ENCODE peak calls at places on chromosomes 13 and 19, in eight cellular contexts. B, V, G, R, F, D, O and S are unnamed samples.

GRCh38 chr19:51025809-51026553 is 435 bp downstream of the KLK11 start:
- DNase-seq in R (no peak), B (no peak), V (no peak), O (no peak), F (no peak), G (peak; percentile 75), D (no peak), S (no peak)

GRCh38 chr13:21413013-21413412 is 46.1 kb downstream of the ZDHHC20 start:
- DNase-seq in F (no peak), V (no peak), O (no peak), G (no peak), B (no peak), R (no peak), D (no peak), S (no peak)

GRCh38 chr19:31408460-31409124 is 59.4 kb upstream of the TSHZ3 start:
- DNase-seq in B (no peak), O (no peak), R (no peak), F (no peak), V (no peak), D (no peak), G (no peak), S (no peak)

GRCh38 chr19:33499248-33499647 is 22.3 kb downstream of the PEPD start:
- DNase-seq in G (no peak), B (no peak), R (no peak), V (no peak), F (no peak), O (no peak), D (no peak), S (no peak)

GRCh38 chr13:113863511-113864302 is at the start of gene GAS6:
- DNase-seq in O (no peak), D (peak; percentile 83), G (peak; percentile 72), R (peak; percentile 49), B (peak; percentile 64), V (peak; percentile 83), F (peak; percentile 38), S (no peak)

GRCh38 chr13:51668580-51669195 is 84.4 kb downstream of the WDFY2 start:
- DNase-seq in G (no peak), B (no peak), V (no peak), O (no peak), R (no peak), F (no peak), D (no peak), S (no peak)

GRCh38 chr19:1206063-1206732 is 620 bp downstream of the STK11 start:
- DNase-seq in G (no peak), F (no peak), D (no peak), V (no peak), R (no peak), B (no peak), O (no peak), S (no peak)

GRCh38 chr19:3881272-3882040 is 971 bp downstream of the ATCAY start:
- DNase-seq in G (no peak), O (no peak), D (no peak), V (no peak), F (no peak), R (peak; percentile 34), B (no peak), S (no peak)

GRCh38 chr13:110425444-110425780 is 118.3 kb downstream of the COL4A2 start:
- DNase-seq in G (no peak), B (no peak), D (no peak), V (no peak), F (no peak), O (no peak), R (no peak), S (no peak)

GRCh38 chr13:113357529-113357928 is 6.4 kb downstream of the GRTP1 start:
- DNase-seq in F (no peak), O (no peak), D (no peak), G (no peak), V (no peak), B (no peak), R (no peak), S (no peak)

GRCh38 chr13:24063281-24063851 is 97.2 kb upstream of the SPATA13 start:
- DNase-seq in O (no peak), V (peak; percentile 29), B (no peak), G (no peak), D (no peak), R (no peak), F (no peak), S (no peak)

GRCh38 chr13:27536361-27537101 is 83.8 kb downstream of the LNX2 start:
- DNase-seq in V (no peak), B (no peak), R (no peak), O (no peak), F (no peak), D (no peak), G (no peak), S (no peak)

GRCh38 chr13:30429721-30430694 is 7.7 kb downstream of the UBE2L5 start:
- DNase-seq in D (no peak), G (no peak), B (no peak), V (no peak), F (no peak), R (no peak), O (peak; percentile 17), S (no peak)

GRCh38 chr19:28627669-28628068 is 585.3 kb downstream of the UQCRFS1 start:
- DNase-seq in V (no peak), G (no peak), F (no peak), R (no peak), B (no peak), O (no peak), D (no peak), S (no peak)

GRCh38 chr19:2261438-2262172 is 5.4 kb upstream of the JSRP1 start:
- DNase-seq in D (peak; percentile 68), V (no peak), F (no peak), O (peak; percentile 59), B (peak; percentile 68), R (peak; percentile 53), G (peak; percentile 60), S (no peak)

GRCh38 chr19:7191946-7192691 is 102.1 kb downstream of the INSR start:
- DNase-seq in F (no peak), R (no peak), V (no peak), B (no peak), D (no peak), O (peak; percentile 57), G (no peak), S (peak; percentile 13)

GRCh38 chr13:30409911-30410704 is 12.2 kb upstream of the UBE2L5 start:
- DNase-seq in R (no peak), V (no peak), G (no peak), O (no peak), B (no peak), F (no peak), D (no peak), S (no peak)

GRCh38 chr13:113796948-113797676 is 38.1 kb downstream of the TMEM255B start:
- DNase-seq in D (no peak), O (no peak), F (no peak), B (no peak), V (no peak), G (no peak), R (no peak), S (no peak)

GRCh38 chr13:44274838-44275237 is 98.8 kb upstream of the SERP2 start:
- DNase-seq in O (peak; percentile 35), G (no peak), D (no peak), B (no peak), V (no peak), F (no peak), R (peak; percentile 67), S (no peak)

GRCh38 chr13:69553976-69554375 is 553.6 kb upstream of the ATXN8OS start:
- DNase-seq in O (no peak), D (no peak), G (no peak), V (no peak), R (no peak), F (no peak), B (no peak), S (no peak)

GRCh38 chr19:6058411-6059201 is 51.7 kb downstream of the RFX2 start:
- DNase-seq in O (no peak), R (no peak), F (peak; percentile 15), G (no peak), V (no peak), D (peak; percentile 16), B (no peak), S (no peak)

GRCh38 chr19:6060600-6061391 is 49.5 kb downstream of the RFX2 start:
- DNase-seq in B (no peak), D (peak; percentile 32), G (no peak), R (peak; percentile 78), F (peak; percentile 56), V (no peak), O (peak; percentile 54), S (peak; percentile 58)

GRCh38 chr19:6057651-6058365 is 52.5 kb downstream of the RFX2 start:
- DNase-seq in V (no peak), F (peak; percentile 28), D (peak; percentile 17), O (no peak), B (no peak), G (no peak), R (no peak), S (no peak)

GRCh38 chr19:6059996-6060599 is 50.2 kb downstream of the RFX2 start:
- DNase-seq in V (no peak), R (no peak), F (peak; percentile 17), O (no peak), D (peak; percentile 16), G (no peak), B (no peak), S (no peak)

DNA sequence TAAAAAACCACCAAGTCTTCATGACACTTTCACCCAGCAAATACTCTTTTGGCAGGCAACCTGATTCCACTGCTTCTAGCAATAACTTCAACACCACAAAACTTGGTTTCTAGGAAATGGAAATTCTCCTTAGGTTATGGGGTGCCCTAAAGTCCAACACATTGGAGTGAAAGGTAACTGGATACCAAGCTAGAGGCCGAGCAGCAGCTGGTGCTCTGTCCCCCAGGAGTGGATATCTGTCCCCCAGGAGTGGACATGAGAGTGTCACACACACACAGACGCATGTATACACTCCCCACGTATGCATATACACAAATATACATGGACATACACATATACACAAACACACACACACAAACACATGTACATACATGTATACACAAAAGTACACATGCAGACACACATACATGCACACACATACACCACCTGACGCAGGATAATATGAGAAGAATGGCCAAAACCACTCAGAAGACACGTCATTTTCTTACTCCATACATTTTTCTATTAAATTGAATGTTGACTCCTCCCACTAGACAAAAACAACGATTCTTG is 50.8 kb downstream of the RFX2 start:
- DNase-seq in F (peak; percentile 10), V (no peak), O (no peak), G (no peak), R (no peak), D (no peak), B (no peak), S (no peak)
- H3K4me1 ChIP-seq in F (peaks cover 11% of the 10 kb centered on the region), V (peaks cover 91% of the 10 kb centered on the region), O (peaks cover 27% of the 10 kb centered on the region), G (peaks cover 62% of the 10 kb centered on the region), R (peaks cover 14% of the 10 kb centered on the region), D (peaks cover 18% of the 10 kb centered on the region), B (peaks cover 7% of the 10 kb centered on the region), S (peaks cover 28% of the 10 kb centered on the region)

GRCh38 chr19:30325657-30326056 is 46.5 kb upstream of the ZNF536 start:
- DNase-seq in V (no peak), G (no peak), B (no peak), R (no peak), O (no peak), F (no peak), D (no peak), S (no peak)
- H3K4me3 ChIP-seq in V (no peak overlapping the region), G (no peak overlapping the region), B (no peak overlapping the region), R (no peak overlapping the region), O (no peak overlapping the region), F (no peak overlapping the region), D (no peak overlapping the region), S (no peak overlapping the region)

GRCh38 chr19:55345101-55345817 is 5.6 kb downstream of the KMT5C start:
- DNase-seq in V (no peak), O (no peak), R (no peak), D (no peak), F (no peak), B (no peak), G (no peak), S (no peak)
- H3K4me1 ChIP-seq in V (peaks cover 21% of the 10 kb centered on the region), O (peaks cover 12% of the 10 kb centered on the region), R (peaks cover 4% of the 10 kb centered on the region), D (no peaks in the 10 kb centered on the region), F (no peaks in the 10 kb centered on the region), B (peaks cover 26% of the 10 kb centered on the region), G (peaks cover 15% of the 10 kb centered on the region), S (peaks cover 10% of the 10 kb centered on the region)

GRCh38 chr19:45615795-45616708 is 14.0 kb upstream of the GPR4 start:
- DNase-seq in F (no peak), B (peak; percentile 99), G (peak; percentile 88), V (peak; percentile 81), D (peak; percentile 96), O (peak; percentile 67), R (peak; percentile 99), S (peak; percentile 72)
- H3K4me3 ChIP-seq in F (no peak overlapping the region), B (peak overlapping the region; percentile 17), G (no peak overlapping the region), V (peak overlapping the region; percentile 17), D (no peak overlapping the region), O (no peak overlapping the region), R (peak overlapping the region; percentile 31), S (no peak overlapping the region)